ENCODE peak calls at places on chromosomes 5 and 9, in ten cellular contexts. A is PC-3; S is fibroblast of lung; X is lung; T is IMR-90; N is naive thymus-derived CD4-positive, alpha-beta T cell; M is suprapubic skin; J is heart right ventricle; Z is left lung; O is H9. W is an unnamed sample. For H3K4me1, the result is how much of the 10 kb centered on the place peaks cover.

GRCh38 chr9:75108571-75108970 is 20.3 kb downstream of the OSTF1 start:
- DNase-seq in Z (peak), M (no peak), X (no peak), J (peak), O (no peak), N (no peak), A (peak), S (peak), T (peak), W (no peak)

GRCh38 chr9:113624721-113625120 is 161.2 kb downstream of the RGS3 start:
- DNase-seq in J (peak), S (no peak), N (no peak), Z (no peak), O (peak), X (no peak), M (peak), A (peak), T (peak), W (no peak)

GRCh38 chr5:86968311-86968753 is 299.4 kb upstream of the RASA1 start:
- DNase-seq in J (peak), T (peak), N (peak), A (peak), X (no peak), M (no peak), S (peak), Z (peak), O (no peak), W (no peak)

GRCh38 chr9:21210311-21210710 is 3.4 kb upstream of the IFNA10 start:
- DNase-seq in Z (peak), M (peak), S (no peak), O (no peak), J (no peak), A (no peak), T (no peak), X (no peak), N (no peak), W (no peak)

GRCh38 chr5:79990598-79991507 is at the start of gene MTX3:
- DNase-seq in J (peak), Z (peak), T (peak), X (peak), A (peak), M (peak), O (peak), S (peak), N (peak), W (peak)

GRCh38 chr5:126594676-126595485 is at the start of gene ALDH7A1:
- DNase-seq in J (peak), M (peak), O (peak), Z (peak), S (peak), X (peak), N (peak), T (no peak), A (peak), W (no peak)

GRCh38 chr5:10567181-10567591 is 3.3 kb downstream of the ANKRD33B start:
- DNase-seq in S (no peak), N (no peak), M (no peak), Z (no peak), X (no peak), O (no peak), A (no peak), J (no peak), T (no peak), W (no peak)

GRCh38 chr5:14296533-14297331 is 153.6 kb downstream of the TRIO start:
- DNase-seq in S (no peak), O (no peak), N (no peak), J (no peak), X (no peak), T (peak), M (no peak), Z (no peak), A (peak), W (no peak)

GRCh38 chr9:126459126-126459525 is 132.5 kb downstream of the MVB12B start:
- DNase-seq in N (no peak), O (no peak), J (no peak), S (no peak), M (no peak), A (no peak), X (no peak), Z (no peak), T (no peak), W (no peak)

GRCh38 chr5:74316064-74316586 is 324.4 kb downstream of the ENC1 start:
- DNase-seq in T (peak), Z (no peak), X (peak), N (no peak), M (no peak), S (peak), O (peak), J (no peak), A (peak), W (no peak)

GRCh38 chr5:92850886-92851285 is 730.1 kb downstream of the NR2F1-AS1 start:
- DNase-seq in A (no peak), M (no peak), J (no peak), O (no peak), S (peak), N (no peak), X (no peak), Z (no peak), T (peak), W (no peak)

GRCh38 chr9:29616844-29617243 is 2043.6 kb upstream of the C9orf72 start:
- DNase-seq in J (no peak), M (no peak), A (no peak), N (no peak), X (no peak), S (no peak), O (no peak), Z (no peak), T (no peak), W (no peak)

GRCh38 chr5:97998946-97999345 is 774.5 kb upstream of the RGMB start:
- DNase-seq in J (no peak), T (peak), A (no peak), X (no peak), N (no peak), M (no peak), O (no peak), Z (no peak), S (peak), W (no peak)

GRCh38 chr9:96025995-96026572 is 150.6 kb downstream of the ERCC6L2 start:
- DNase-seq in A (no peak), X (no peak), M (no peak), N (no peak), Z (peak), S (no peak), J (peak), T (no peak), O (peak), W (no peak)

GRCh38 chr9:93905473-93906133 is 49.6 kb downstream of the BARX1 start:
- DNase-seq in J (no peak), N (no peak), O (no peak), S (no peak), A (no peak), T (no peak), M (no peak), Z (peak), X (no peak), W (no peak)

GRCh38 chr5:150333400-150333799 is 24.1 kb upstream of the TCOF1 start:
- DNase-seq in T (no peak), X (no peak), M (no peak), S (no peak), O (no peak), N (no peak), A (no peak), Z (no peak), J (no peak), W (no peak)

GRCh38 chr5:153960269-153961215 is 78.2 kb downstream of the FAM114A2 start:
- DNase-seq in N (no peak), S (no peak), A (no peak), J (no peak), X (no peak), T (no peak), Z (no peak), O (peak), M (no peak), W (no peak)

GRCh38 chr5:3597727-3598082 is 2.1 kb downstream of the IRX1 start:
- DNase-seq in A (no peak), O (no peak), Z (no peak), J (no peak), T (no peak), N (no peak), S (no peak), M (no peak), X (no peak), W (no peak)

GRCh38 chr5:144189800-144190429 is 19.2 kb downstream of the KCTD16 start:
- DNase-seq in O (no peak), S (peak), X (peak), Z (no peak), T (peak), N (peak), A (peak), M (no peak), J (no peak), W (peak)

GRCh38 chr5:59042201-59042600 is 459.3 kb downstream of the RAB3C start:
- DNase-seq in M (no peak), A (peak), X (no peak), Z (no peak), S (peak), N (no peak), T (peak), O (no peak), J (no peak), W (no peak)

GRCh38 chr5:90483206-90483605 is 8.5 kb downstream of the POLR3G start:
- DNase-seq in J (no peak), S (no peak), Z (no peak), X (no peak), T (no peak), A (no peak), N (no peak), O (no peak), M (no peak), W (no peak)

GRCh38 chr5:135313946-135314345 is 85.1 kb downstream of the MACROH2A1 start:
- DNase-seq in J (no peak), T (no peak), Z (no peak), X (peak), N (no peak), M (no peak), S (no peak), O (peak), A (no peak), W (no peak)

GRCh38 chr5:93532370-93532769 is 48.6 kb downstream of the NR2F1-AS1 start:
- DNase-seq in J (peak), X (peak), Z (no peak), T (peak), M (peak), A (peak), O (no peak), S (peak), N (no peak), W (no peak)

GRCh38 chr5:142597546-142598337 is 88.1 kb downstream of the FGF1 start:
- DNase-seq in T (peak), Z (no peak), X (no peak), O (peak), J (no peak), S (peak), N (no peak), A (peak), M (no peak), W (no peak)

GRCh38 chr5:139671096-139671841 is 23.1 kb downstream of the CXXC5 start:
- DNase-seq in A (no peak), X (no peak), T (no peak), Z (no peak), O (no peak), N (no peak), M (no peak), J (no peak), S (no peak), W (no peak)

GRCh38 chr9:121744002-121744686 is 92.7 kb downstream of the DAB2IP start:
- DNase-seq in O (peak), J (peak), N (peak), A (peak), S (peak), Z (no peak), T (peak), X (no peak), M (no peak), W (peak)

GRCh38 chr5:133130387-133131118 is 78.7 kb downstream of the HSPA4 start:
- DNase-seq in S (no peak), A (peak), Z (no peak), M (no peak), N (no peak), O (no peak), J (no peak), T (no peak), X (no peak), W (no peak)

GRCh38 chr9:137478613-137479314 is 19.6 kb upstream of the NSMF start:
- DNase-seq in J (no peak), N (no peak), X (no peak), T (peak), Z (peak), S (no peak), M (no peak), O (peak), A (no peak), W (peak)

GRCh38 chr9:98765276-98765675 is 31.1 kb downstream of the ANKS6 start:
- DNase-seq in O (no peak), A (no peak), M (no peak), N (no peak), S (no peak), Z (no peak), J (no peak), T (no peak), X (no peak), W (no peak)

DNA sequence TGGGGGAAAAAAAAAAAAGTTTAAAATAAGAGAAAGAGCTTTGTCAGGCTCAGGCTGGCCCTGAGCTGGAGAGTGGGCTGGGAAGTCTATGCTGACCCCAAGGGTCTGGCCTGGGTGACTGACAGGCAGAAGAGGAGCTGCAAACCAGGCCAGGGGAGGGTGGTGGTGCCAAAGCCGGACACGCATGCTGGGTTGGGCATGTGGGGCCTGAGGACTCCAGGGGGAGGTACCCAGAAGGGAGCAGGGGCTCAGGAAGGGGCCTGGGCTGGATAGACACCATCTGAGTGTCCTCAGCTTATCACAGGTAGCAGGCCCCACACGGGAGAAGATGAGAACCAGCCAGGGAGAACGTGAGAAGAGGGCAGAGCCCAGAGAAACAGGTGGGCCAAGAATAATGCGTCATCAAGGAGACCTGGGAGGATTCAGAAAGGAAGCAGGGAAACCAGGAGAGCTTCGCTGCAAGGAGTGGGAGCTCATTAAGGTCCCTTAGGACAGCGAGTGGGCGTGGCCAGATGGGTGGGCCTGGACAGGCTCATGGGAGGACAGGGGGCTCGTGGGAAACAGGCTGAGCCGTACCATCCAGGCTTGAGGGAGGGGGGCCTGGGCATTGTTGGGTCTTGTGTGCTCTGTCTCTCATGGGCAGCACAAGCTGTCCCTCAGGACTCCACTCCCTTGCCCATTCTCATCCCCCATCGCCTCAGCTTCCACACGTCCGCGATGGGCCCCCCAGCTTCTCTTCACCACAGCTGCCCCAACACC is 16.0 kb downstream of the TMOD1 start:
- DNase-seq in M (no peak), X (no peak), S (no peak), J (no peak), A (no peak), O (no peak), T (no peak), Z (no peak), N (no peak), W (no peak)
- H3K4me1 ChIP-seq in M (under half), X (under half), S (under half), J (under half), A (under half), O (under half), T (under half), Z (under half), N (under half), W (under half)

DNA sequence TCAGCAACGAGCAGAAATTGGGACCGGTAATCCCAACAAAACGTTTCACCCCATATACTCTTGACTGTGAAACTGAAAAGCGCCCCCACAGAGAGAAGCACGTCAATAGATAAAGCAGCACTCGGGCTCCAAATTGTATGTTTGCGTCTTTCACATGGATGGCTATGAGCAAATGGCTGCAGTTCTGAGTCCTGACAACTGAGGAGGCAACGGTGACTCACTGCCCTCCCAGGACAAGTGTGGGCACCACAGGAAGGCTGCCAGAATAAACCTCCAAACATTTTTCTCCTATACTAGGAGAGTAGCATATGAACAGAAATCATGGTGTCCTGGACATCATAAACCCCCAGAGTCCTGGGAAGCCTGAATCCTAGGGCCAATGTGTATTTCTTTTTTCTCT is 36.6 kb downstream of the SEMA4D start:
- DNase-seq in X (no peak), O (no peak), T (peak), N (no peak), A (peak), M (no peak), J (no peak), Z (no peak), S (peak), W (no peak)
- H3K4me1 ChIP-seq in X (under half), O (under half), T (under half), N (half or more), A (under half), M (under half), J (under half), Z (half or more), S (under half), W (half or more)

GRCh38 chr9:111455638-111456037 is 28.5 kb downstream of the ECPAS start:
- DNase-seq in J (no peak), T (no peak), A (no peak), N (no peak), O (no peak), M (no peak), Z (no peak), S (no peak), X (no peak), W (no peak)

GRCh38 chr9:111458139-111459009 is 25.8 kb downstream of the ECPAS start:
- DNase-seq in N (no peak), J (no peak), S (peak), T (peak), X (no peak), M (no peak), Z (no peak), O (no peak), A (no peak), W (no peak)

GRCh38 chr9:111451570-111451969 is 32.6 kb downstream of the ECPAS start:
- DNase-seq in N (no peak), S (peak), J (no peak), M (no peak), Z (no peak), X (no peak), A (no peak), T (no peak), O (no peak), W (no peak)

GRCh38 chr9:111454751-111455150 is 29.4 kb downstream of the ECPAS start:
- DNase-seq in T (no peak), O (no peak), A (no peak), M (no peak), X (no peak), S (no peak), Z (no peak), N (no peak), J (no peak), W (no peak)

DNA sequence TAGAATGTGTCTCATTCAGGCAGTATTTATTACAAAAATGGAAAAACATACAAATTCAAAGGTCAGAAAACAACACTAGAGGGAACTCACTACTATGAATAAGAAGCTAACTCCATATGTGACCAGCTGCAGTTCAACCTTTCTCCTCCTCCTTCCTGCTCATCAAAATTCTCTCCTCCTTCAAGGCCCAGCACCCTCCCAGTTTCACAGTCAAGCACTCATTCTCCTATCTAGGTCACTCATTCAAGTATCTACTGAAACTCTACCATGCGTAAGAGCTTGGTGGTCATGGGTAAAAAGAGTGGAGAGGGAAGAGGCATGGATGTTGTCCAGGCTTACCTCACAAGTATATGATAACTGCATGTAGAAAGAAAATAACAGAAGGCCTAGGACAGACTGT is 27.6 kb downstream of the ECPAS start:
- DNase-seq in N (no peak), X (no peak), O (no peak), Z (no peak), S (peak), J (no peak), A (no peak), T (no peak), M (no peak), W (no peak)
- H3K4me1 ChIP-seq in N (under half), X (under half), O (under half), Z (under half), S (under half), J (under half), A (under half), T (under half), M (under half), W (under half)

GRCh38 chr9:131737426-131737825 is 2.5 kb downstream of the RAPGEF1 start:
- DNase-seq in M (no peak), N (no peak), S (no peak), A (no peak), J (no peak), T (no peak), O (no peak), Z (no peak), X (no peak), W (no peak)
- H3K4me1 ChIP-seq in M (half or more), N (half or more), S (under half), A (under half), J (half or more), T (under half), O (under half), Z (half or more), X (under half), W (half or more)

DNA sequence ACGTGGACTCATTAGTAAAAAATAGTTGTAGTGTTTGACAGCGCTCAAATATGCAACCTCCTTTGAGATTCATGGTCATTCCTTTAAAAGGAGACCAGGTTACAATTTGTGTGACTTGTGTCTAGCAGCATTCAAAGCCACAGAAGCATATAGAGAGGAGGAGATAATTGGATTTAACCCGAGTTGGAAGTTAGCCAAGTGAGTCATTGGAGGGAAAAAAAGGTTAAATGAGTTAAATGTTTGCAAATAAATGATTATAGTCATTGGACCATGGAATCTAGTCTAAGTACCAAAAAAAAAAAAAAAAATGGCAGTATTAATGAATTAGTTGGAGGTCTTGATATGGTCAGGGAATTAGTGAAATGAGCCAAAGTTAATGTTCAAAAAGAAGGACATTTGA is 91.0 kb downstream of the ITGA1 start:
- DNase-seq in A (peak), J (no peak), N (no peak), Z (no peak), M (no peak), T (peak), X (no peak), S (peak), O (no peak), W (no peak)
- H3K4me1 ChIP-seq in A (under half), J (under half), N (under half), Z (under half), M (under half), T (under half), X (under half), S (under half), O (under half), W (under half)

DNA sequence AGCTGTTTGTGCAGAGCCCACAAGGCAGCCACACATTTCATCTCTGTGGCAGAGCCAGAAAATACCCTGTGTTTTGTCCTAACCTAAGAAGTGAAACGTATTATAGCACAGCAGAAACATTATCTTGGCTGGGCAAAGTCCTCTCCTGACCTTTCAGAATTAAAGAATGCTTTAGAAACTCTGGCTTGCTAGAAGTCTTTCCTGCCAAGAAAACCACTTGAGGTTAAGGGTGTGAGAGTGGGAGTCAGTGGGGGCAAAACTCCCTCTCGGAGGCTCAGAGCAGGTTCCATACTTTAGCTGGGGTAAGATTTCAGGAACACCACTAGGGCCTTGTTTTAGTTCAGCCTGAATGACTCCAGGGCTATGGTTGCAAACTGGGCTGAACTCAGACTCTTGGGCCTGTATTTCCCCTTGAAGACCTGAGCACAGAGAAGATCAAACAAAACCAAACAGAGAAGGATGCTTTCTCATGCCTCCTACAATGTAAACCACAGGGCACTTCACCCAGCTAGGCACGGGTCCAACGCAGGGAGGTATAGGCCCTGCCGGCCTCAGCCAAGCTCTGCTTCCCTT is 48.0 kb downstream of the ZNF366 start:
- DNase-seq in Z (no peak), N (no peak), M (no peak), S (no peak), J (no peak), O (no peak), X (peak), T (no peak), A (no peak), W (no peak)
- H3K4me1 ChIP-seq in Z (under half), N (under half), M (under half), S (under half), J (half or more), O (under half), X (under half), T (under half), A (under half), W (under half)

W was measured in CD8-positive, alpha-beta T cell.